ENCODE peak calls at places on chromosome 18, in eight cellular contexts. N is kidney, Y is MM.1S, I is DND-41, J is SK-N-SH, H is AG04450, D is fibroblast of lung, A is neuronal stem cell. L is an unnamed sample.

GRCh38 chr18:48391863-48392262 is 17.3 kb downstream of the ZBTB7C start:
- DNase-seq in N (no peak), Y (no peak), I (no peak), J (no peak), H (no peak), D (no peak), A (no peak), L (no peak)

GRCh38 chr18:63897072-63897471 is 9.6 kb downstream of the SERPINB2 start:
- DNase-seq in N (peak), Y (no peak), I (no peak), J (no peak), H (no peak), D (no peak), A (no peak), L (no peak)

GRCh38 chr18:50839996-50840395 is 20.2 kb upstream of the MRO start:
- DNase-seq in N (no peak), Y (no peak), I (no peak), J (no peak), H (no peak), D (no peak), A (no peak), L (no peak)

GRCh38 chr18:79685281-79685680 is 5.7 kb downstream of the CTDP1 start:
- DNase-seq in N (no peak), Y (no peak), I (no peak), J (peak), H (no peak), D (no peak), A (no peak), L (peak)

GRCh38 chr18:45282101-45282812 is 333.0 kb upstream of the SLC14A2 start:
- DNase-seq in N (no peak), Y (no peak), I (no peak), J (no peak), H (no peak), D (peak), A (no peak), L (no peak)

GRCh38 chr18:44915213-44915612 is 234.5 kb downstream of the SETBP1 start:
- DNase-seq in N (no peak), Y (no peak), I (no peak), J (no peak), H (no peak), D (no peak), A (no peak), L (no peak)

GRCh38 chr18:37572736-37573135 is 7.1 kb upstream of the CELF4 start:
- DNase-seq in N (no peak), Y (no peak), I (no peak), J (no peak), H (no peak), D (no peak), A (no peak), L (no peak)

GRCh38 chr18:41753826-41754225 is 201.2 kb upstream of the PIK3C3 start:
- DNase-seq in N (no peak), Y (no peak), I (no peak), J (no peak), H (no peak), D (peak), A (no peak), L (no peak)

GRCh38 chr18:44945847-44946490 is 265.3 kb downstream of the SETBP1 start:
- DNase-seq in N (no peak), Y (no peak), I (no peak), J (no peak), H (no peak), D (no peak), A (peak), L (no peak)

GRCh38 chr18:63303562-63303961 is 16.0 kb downstream of the BCL2 start:
- DNase-seq in N (no peak), Y (no peak), I (no peak), J (no peak), H (no peak), D (no peak), A (no peak), L (no peak)

GRCh38 chr18:44771957-44772917 is 91.5 kb downstream of the SETBP1 start:
- DNase-seq in N (peak), Y (no peak), I (no peak), J (no peak), H (no peak), D (peak), A (no peak), L (no peak)

GRCh38 chr18:12003894-12004293 is 22.6 kb downstream of the IMPA2 start:
- DNase-seq in N (peak), Y (no peak), I (no peak), J (no peak), H (no peak), D (no peak), A (no peak), L (no peak)

DNA sequence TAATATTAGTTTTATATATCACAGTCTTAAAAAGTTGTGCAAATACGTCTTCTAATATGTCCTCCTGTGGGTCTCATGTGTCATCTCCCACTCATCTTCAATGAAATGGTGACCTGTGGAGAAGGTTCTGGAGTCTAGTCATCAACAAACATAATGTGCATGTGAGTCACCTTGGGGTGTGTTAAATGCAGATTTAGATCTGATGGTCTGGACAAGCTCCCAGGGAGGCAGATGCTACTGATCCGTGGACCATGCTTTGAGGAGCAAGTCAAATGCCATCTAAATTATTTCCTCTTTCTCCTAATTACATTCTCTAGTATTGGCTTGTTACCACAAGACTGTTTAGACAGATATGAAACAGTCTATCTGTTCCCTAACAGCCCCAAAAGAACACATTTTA is 210.9 kb downstream of the CD226 start:
- DNase-seq in N (no peak), Y (no peak), I (no peak), J (no peak), H (no peak), D (peak), A (no peak), L (no peak)
- H3K27ac ChIP-seq in N (no peak), Y (no peak), I (no peak), J (no peak), H (no peak), D (no peak), A (no peak), L (no peak)

GRCh38 chr18:32095156-32095555 is 3.5 kb downstream of the RNF138 start:
- DNase-seq in N (no peak), Y (no peak), I (no peak), J (no peak), H (no peak), D (no peak), A (no peak), L (no peak)
- H3K4me3 ChIP-seq in N (no peak), Y (no peak), I (peak), J (no peak), H (no peak), D (no peak), A (no peak), L (peak)

GRCh38 chr18:75201273-75201898 is 7.6 kb downstream of the PTGR3 start:
- DNase-seq in N (no peak), Y (no peak), I (no peak), J (no peak), H (no peak), D (no peak), A (no peak), L (no peak)

GRCh38 chr18:75200644-75201272 is 8.2 kb downstream of the PTGR3 start:
- DNase-seq in N (no peak), Y (no peak), I (no peak), J (no peak), H (no peak), D (no peak), A (no peak), L (no peak)

GRCh38 chr18:75202976-75203375 is 6.0 kb downstream of the PTGR3 start:
- DNase-seq in N (no peak), Y (no peak), I (no peak), J (no peak), H (no peak), D (no peak), A (no peak), L (no peak)

GRCh38 chr18:75203456-75204261 is 5.3 kb downstream of the PTGR3 start:
- DNase-seq in N (peak), Y (no peak), I (no peak), J (peak), H (no peak), D (no peak), A (no peak), L (no peak)

GRCh38 chr18:75201936-75202335 is 7.0 kb downstream of the PTGR3 start:
- DNase-seq in N (no peak), Y (no peak), I (no peak), J (no peak), H (no peak), D (no peak), A (no peak), L (no peak)
- H3K27ac ChIP-seq in N (no peak), Y (no peak), I (no peak), J (peak), H (no peak), D (no peak), A (no peak), L (no peak)

GRCh38 chr18:26135563-26135962 is 1.9 kb downstream of the PSMA8 start:
- DNase-seq in N (no peak), Y (no peak), I (no peak), J (no peak), H (no peak), D (no peak), A (no peak), L (no peak)

GRCh38 chr18:26134110-26134509 is 441 bp downstream of the PSMA8 start:
- DNase-seq in N (no peak), Y (no peak), I (no peak), J (no peak), H (no peak), D (no peak), A (no peak), L (no peak)

GRCh38 chr18:26133652-26134051 is at the start of gene PSMA8:
- DNase-seq in N (peak), Y (no peak), I (no peak), J (no peak), H (no peak), D (no peak), A (no peak), L (peak)
- H3K4me3 ChIP-seq in N (no peak), Y (no peak), I (no peak), J (no peak), H (peak), D (no peak), A (peak), L (peak)

L was measured in CD4-positive, CD25-positive, alpha-beta regulatory T cell.